ENCODE peak calls at places on chromosomes 11 and 22, in six cellular contexts. O, X, N, Y, V and G are unnamed samples.

GRCh38 chr11:44788536-44789227 is 61.9 kb downstream of the TSPAN18 start:
- DNase-seq in O (no peak), X (no peak), N (no peak), Y (no peak), V (no peak), G (no peak)

GRCh38 chr11:86073948-86074347 is 5.1 kb upstream of the PICALM start:
- DNase-seq in O (no peak), X (no peak), N (no peak), Y (no peak), V (no peak), G (no peak)

GRCh38 chr22:24005201-24005600 is at the start of gene GSTT4:
- DNase-seq in O (no peak), X (peak), N (peak), Y (no peak), V (no peak), G (no peak)

GRCh38 chr11:10666976-10667892 is 26.3 kb downstream of the IRAG1 start:
- DNase-seq in O (no peak), X (no peak), N (no peak), Y (no peak), V (no peak), G (no peak)

GRCh38 chr11:27971256-27971655 is 136.7 kb downstream of the KIF18A start:
- DNase-seq in O (no peak), X (no peak), N (no peak), Y (no peak), V (no peak), G (no peak)

GRCh38 chr11:13956988-13957387 is 5.5 kb upstream of the SPON1 start:
- DNase-seq in O (no peak), X (no peak), N (no peak), Y (no peak), V (no peak), G (no peak)

GRCh38 chr11:26027887-26028286 is 304.0 kb upstream of the ANO3 start:
- DNase-seq in O (no peak), X (no peak), N (no peak), Y (no peak), V (no peak), G (no peak)

GRCh38 chr11:121571466-121571865 is 118.7 kb upstream of the SORL1-AS1 start:
- DNase-seq in O (no peak), X (no peak), N (no peak), Y (no peak), V (no peak), G (no peak)

GRCh38 chr22:48889209-48889830 is 938.4 kb downstream of the BRD1 start:
- DNase-seq in O (no peak), X (peak), N (no peak), Y (no peak), V (no peak), G (no peak)

GRCh38 chr11:18071098-18071705 is 25.1 kb upstream of the TPH1 start:
- DNase-seq in O (no peak), X (no peak), N (no peak), Y (no peak), V (no peak), G (no peak)

GRCh38 chr11:2146051-2146450 is 6.9 kb upstream of the IGF2 start:
- DNase-seq in O (no peak), X (no peak), N (no peak), Y (no peak), V (no peak), G (no peak)

GRCh38 chr22:39144101-39144815 is 8.2 kb downstream of the CBX7 start:
- DNase-seq in O (peak), X (no peak), N (peak), Y (no peak), V (no peak), G (no peak)

GRCh38 chr11:94735907-94736306 is 32.2 kb upstream of the AMOTL1 start:
- DNase-seq in O (no peak), X (no peak), N (no peak), Y (no peak), V (no peak), G (peak)

GRCh38 chr11:67464411-67465189 is 4.5 kb downstream of the TMEM134 start:
- DNase-seq in O (peak), X (peak), N (peak), Y (peak), V (peak), G (peak)

GRCh38 chr11:46376258-46377050 is 5.0 kb upstream of the MDK start:
- DNase-seq in O (no peak), X (no peak), N (no peak), Y (no peak), V (no peak), G (no peak)

GRCh38 chr11:63839508-63840355 is 822 bp downstream of the MARK2 start:
- DNase-seq in O (peak), X (no peak), N (peak), Y (no peak), V (no peak), G (no peak)

GRCh38 chr11:64304032-64304315 is 1.4 kb upstream of the ESRRA start:
- DNase-seq in O (no peak), X (no peak), N (no peak), Y (no peak), V (no peak), G (no peak)

GRCh38 chr11:61777234-61778090 is 14.9 kb downstream of the TMEM258 start:
- DNase-seq in O (peak), X (no peak), N (peak), Y (no peak), V (no peak), G (no peak)

GRCh38 chr11:93505703-93506102 is 37.5 kb downstream of the SMCO4 start:
- DNase-seq in O (no peak), X (no peak), N (no peak), Y (no peak), V (no peak), G (no peak)

GRCh38 chr11:130003717-130004001 is 1.0 kb upstream of the PRDM10 start:
- DNase-seq in O (peak), X (no peak), N (no peak), Y (no peak), V (no peak), G (no peak)

GRCh38 chr11:130945945-130946344 is 29.7 kb upstream of the SNX19 start:
- DNase-seq in O (peak), X (no peak), N (no peak), Y (no peak), V (no peak), G (no peak)

GRCh38 chr11:6681949-6682348 is 1.2 kb downstream of the MRPL17 start:
- DNase-seq in O (no peak), X (no peak), N (no peak), Y (no peak), V (no peak), G (no peak)

GRCh38 chr22:19885841-19886592 is 31.3 kb upstream of the GNB1L start:
- DNase-seq in O (no peak), X (no peak), N (no peak), Y (no peak), V (no peak), G (no peak)

GRCh38 chr11:14544611-14545010 is 24.4 kb upstream of the PSMA1 start:
- DNase-seq in O (no peak), X (no peak), N (no peak), Y (no peak), V (no peak), G (no peak)

GRCh38 chr11:67032830-67033555 is 10.1 kb downstream of the SYT12 start:
- DNase-seq in O (no peak), X (no peak), N (no peak), Y (no peak), V (no peak), G (no peak)

GRCh38 chr11:23252426-23252825 is 392.2 kb upstream of the CCDC179 start:
- DNase-seq in O (no peak), X (no peak), N (no peak), Y (no peak), V (no peak), G (no peak)

GRCh38 chr11:64053699-64054098 is 18.0 kb downstream of the FLRT1 start:
- DNase-seq in O (no peak), X (no peak), N (no peak), Y (peak), V (no peak), G (no peak)

GRCh38 chr11:117575856-117576255 is 221.2 kb downstream of the DSCAML1 start:
- DNase-seq in O (no peak), X (no peak), N (no peak), Y (no peak), V (no peak), G (no peak)

GRCh38 chr11:94175545-94175944 is 46.9 kb downstream of the PANX1 start:
- DNase-seq in O (no peak), X (no peak), N (no peak), Y (no peak), V (no peak), G (peak)

GRCh38 chr11:123174196-123175183 is 20.6 kb downstream of the CLMP start:
- DNase-seq in O (peak), X (no peak), N (peak), Y (no peak), V (no peak), G (no peak)

GRCh38 chr22:38068641-38069371 is 11.6 kb downstream of the PICK1 start:
- DNase-seq in O (no peak), X (peak), N (no peak), Y (no peak), V (no peak), G (no peak)

GRCh38 chr11:11407738-11408084 is 54.7 kb upstream of the CSNK2A3 start:
- DNase-seq in O (no peak), X (no peak), N (no peak), Y (no peak), V (no peak), G (no peak)

GRCh38 chr22:31091106-31091975 is 10.2 kb downstream of the SMTN start:
- DNase-seq in O (peak), X (no peak), N (no peak), Y (no peak), V (no peak), G (no peak)

GRCh38 chr22:31094741-31095140 is 12.6 kb downstream of the SELENOM start:
- DNase-seq in O (no peak), X (no peak), N (no peak), Y (no peak), V (no peak), G (no peak)

GRCh38 chr22:31093956-31094622 is 13.0 kb downstream of the SMTN start:
- DNase-seq in O (peak), X (no peak), N (peak), Y (no peak), V (no peak), G (no peak)

GRCh38 chr22:31092161-31092560 is 11.0 kb downstream of the SMTN start:
- DNase-seq in O (no peak), X (no peak), N (no peak), Y (no peak), V (no peak), G (no peak)

GRCh38 chr22:31093090-31093850 is 12.2 kb downstream of the SMTN start:
- DNase-seq in O (peak), X (peak), N (peak), Y (no peak), V (no peak), G (no peak)
- TF ChIP-seq POLR2AphosphoS5 in O (peak), X (no peak), N (no peak), Y (no peak), V (no peak), G (peak)

DNA sequence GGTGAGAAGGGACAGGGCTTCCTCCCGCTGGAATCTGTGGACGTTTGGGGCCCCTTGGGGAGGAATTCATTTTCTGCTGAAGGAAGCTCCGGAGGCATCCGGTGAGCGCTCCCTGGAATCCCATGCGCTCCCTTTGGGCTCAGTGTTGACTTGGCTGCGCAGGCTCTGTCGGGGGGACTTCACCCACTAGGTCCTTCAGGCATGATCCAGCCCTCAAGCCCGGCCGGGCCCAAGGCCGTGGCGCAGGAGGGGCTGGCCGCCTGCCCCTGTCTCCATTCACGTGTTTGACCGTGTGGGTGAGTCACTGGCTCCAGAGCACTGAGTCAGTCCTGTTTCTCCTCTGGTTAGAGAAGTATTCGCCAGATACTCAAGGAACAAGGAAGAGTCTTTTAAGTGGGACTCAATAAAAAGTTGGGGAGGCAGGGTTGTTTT is 1.4 kb downstream of the CTTN start:
- DNase-seq in O (peak), X (peak), N (peak), Y (no peak), V (peak), G (peak)
- TF ChIP-seq POLR2A in O (peak), X (peak), N (no peak), Y (no peak), V (peak), G (no peak)

GRCh38 chr11:34857463-34857862 is 58.7 kb downstream of the APIP start:
- DNase-seq in O (no peak), X (no peak), N (no peak), Y (no peak), V (no peak), G (no peak)

GRCh38 chr11:34859496-34859895 is 56.7 kb downstream of the APIP start:
- DNase-seq in O (no peak), X (no peak), N (no peak), Y (no peak), V (no peak), G (no peak)

GRCh38 chr11:34851916-34852315 is 64.3 kb downstream of the APIP start:
- DNase-seq in O (no peak), X (no peak), N (no peak), Y (no peak), V (no peak), G (no peak)

GRCh38 chr11:34855754-34856095 is 60.5 kb downstream of the APIP start:
- DNase-seq in O (no peak), X (no peak), N (no peak), Y (no peak), V (no peak), G (no peak)

DNA sequence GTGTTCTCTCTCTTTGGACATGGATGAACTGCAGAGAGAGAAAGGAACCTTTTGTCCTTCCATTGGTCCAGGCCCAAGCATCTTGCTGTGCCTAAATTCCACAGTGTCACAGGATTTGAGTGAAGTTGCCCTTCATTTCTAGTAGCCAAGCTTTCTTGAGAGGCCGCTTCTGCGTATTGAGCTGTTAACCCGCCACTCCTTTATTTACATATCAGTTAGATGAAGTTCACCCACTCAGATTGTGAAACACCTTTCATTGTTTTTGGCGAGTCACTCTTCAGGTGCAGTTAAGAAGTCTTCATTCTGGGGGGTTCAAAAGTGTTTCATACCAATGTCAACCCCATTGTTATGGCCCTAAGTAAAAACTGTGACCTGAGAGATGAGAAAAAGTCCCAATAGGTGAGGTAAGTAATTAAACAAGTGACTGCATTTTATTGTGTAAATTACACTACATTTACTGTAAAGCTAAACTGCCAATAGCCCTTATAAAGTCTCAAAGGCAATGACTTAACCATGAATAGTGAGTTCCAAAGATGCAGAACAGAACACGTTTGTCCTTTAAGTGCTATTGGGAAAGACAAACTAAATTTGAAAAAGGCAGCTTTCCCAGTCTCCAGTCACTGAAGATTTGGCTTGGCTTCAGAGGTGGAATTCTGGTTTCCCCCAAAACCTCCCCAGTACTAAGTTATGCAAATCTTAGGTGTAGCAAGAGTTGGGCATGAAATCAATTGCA is 61.0 kb downstream of the APIP start:
- DNase-seq in O (peak), X (no peak), N (peak), Y (no peak), V (no peak), G (no peak)
- TF ChIP-seq EP300 in O (no peak), X (no peak), N (no peak), Y (no peak), V (no peak), G (no peak)

DNA sequence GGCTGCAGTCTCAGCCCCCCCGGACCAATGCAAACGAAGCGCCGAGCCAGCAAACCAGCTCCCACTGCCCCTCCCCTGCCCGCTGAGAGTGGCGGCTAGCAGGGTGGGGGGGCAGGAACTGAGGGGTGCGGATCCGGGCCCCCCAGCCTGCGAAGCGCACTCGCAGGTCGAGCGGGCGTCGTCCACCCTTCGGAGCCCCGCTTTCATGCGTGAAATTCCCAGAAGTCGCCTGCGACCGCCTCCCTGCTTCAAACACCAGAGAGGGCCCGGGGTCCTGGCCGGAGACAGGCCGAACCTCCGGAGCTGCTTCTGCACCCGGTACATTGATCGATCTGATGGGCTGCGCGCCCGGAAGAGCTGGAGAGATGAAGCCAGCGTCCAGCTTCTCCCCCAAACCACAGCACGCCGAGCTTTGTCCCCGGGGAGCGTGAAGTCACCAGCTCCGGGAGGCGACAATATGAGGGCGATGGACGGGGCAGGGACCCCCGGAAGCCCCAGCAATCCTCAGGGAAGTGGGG is 646 bp upstream of the PATZ1 start:
- DNase-seq in O (peak), X (no peak), N (peak), Y (no peak), V (peak), G (no peak)
- TF ChIP-seq POLR2AphosphoS5 in O (no peak), X (no peak), N (no peak), Y (peak), V (peak), G (no peak)

GRCh38 chr22:43535336-43535735 is 123.5 kb downstream of the MPPED1 start:
- DNase-seq in O (no peak), X (peak), N (peak), Y (no peak), V (no peak), G (no peak)
- TF ChIP-seq POLR2A in O (no peak), X (no peak), N (no peak), Y (no peak), V (no peak), G (no peak)

DNA sequence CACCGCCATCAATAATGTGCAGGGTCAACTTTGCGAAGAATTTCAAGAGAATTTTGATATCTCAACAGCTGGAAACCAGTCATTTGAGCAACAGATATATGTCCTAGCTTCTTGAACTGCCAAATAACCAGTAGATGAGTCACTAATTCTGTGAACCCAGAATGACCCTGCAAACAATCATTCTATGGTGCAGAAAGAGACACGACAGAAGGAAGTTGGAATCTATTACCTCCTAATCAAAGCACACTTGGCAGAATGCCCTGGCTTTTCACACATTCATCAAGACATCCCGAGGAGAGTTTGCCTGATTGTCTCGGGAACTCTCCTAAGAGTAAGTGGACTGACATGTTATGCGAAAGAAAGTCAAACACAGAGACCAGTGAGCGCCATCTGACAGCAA is 621.1 kb downstream of the OPCML start:
- DNase-seq in O (no peak), X (no peak), N (no peak), Y (no peak), V (no peak), G (peak)
- TF ChIP-seq EP300 in O (no peak), X (no peak), N (no peak), Y (no peak), V (no peak), G (no peak)